ENCODE peak calls at places on chromosomes 7 and 10, in four cellular contexts. One of them, this sample, is unnamed.

GRCh38 chr7:126657599-126658358 is 595.0 kb downstream of the GRM8 start:
- DNase-seq in Peyer's patch: no peak
- DNase-seq in pancreas: no peak
- DNase-seq in ovary: no peak
- DNase-seq in this sample: no peak

GRCh38 chr10:12531305-12531738 is 182.0 kb downstream of the CAMK1D start:
- DNase-seq in ovary: peak; percentile 66
- DNase-seq in pancreas: no peak
- DNase-seq in Peyer's patch: no peak
- DNase-seq in this sample: peak; percentile 66

GRCh38 chr7:103524042-103524907 is 78.3 kb upstream of the SLC26A5 start:
- DNase-seq in Peyer's patch: no peak
- DNase-seq in ovary: no peak
- DNase-seq in pancreas: no peak
- DNase-seq in this sample: no peak

GRCh38 chr10:97547889-97548485 is 24.6 kb upstream of the ANKRD2 start:
- DNase-seq in pancreas: no peak
- DNase-seq in Peyer's patch: no peak
- DNase-seq in ovary: no peak
- DNase-seq in this sample: no peak

GRCh38 chr10:109668137-109668536 is 255.2 kb downstream of the XPNPEP1 start:
- DNase-seq in Peyer's patch: no peak
- DNase-seq in pancreas: no peak
- DNase-seq in ovary: no peak
- DNase-seq in this sample: no peak

GRCh38 chr7:76202666-76203030 is 952 bp downstream of the SRRM3 start:
- DNase-seq in ovary: no peak
- DNase-seq in Peyer's patch: no peak
- DNase-seq in pancreas: no peak
- DNase-seq in this sample: no peak

GRCh38 chr7:128020161-128020560 is 11.1 kb downstream of the LRRC4 start:
- DNase-seq in ovary: no peak
- DNase-seq in Peyer's patch: no peak
- DNase-seq in pancreas: no peak
- DNase-seq in this sample: no peak

GRCh38 chr10:34075269-34075926 is 739.7 kb downstream of the PARD3 start:
- DNase-seq in pancreas: peak; percentile 15
- DNase-seq in Peyer's patch: no peak
- DNase-seq in ovary: no peak
- DNase-seq in this sample: peak; percentile 65

GRCh38 chr7:601573-602340 is 82.1 kb upstream of the PDGFA start:
- DNase-seq in Peyer's patch: peak; percentile 57
- DNase-seq in ovary: no peak
- DNase-seq in pancreas: no peak
- DNase-seq in this sample: peak; percentile 70

GRCh38 chr10:47383254-47384147 is 592 bp downstream of the ZNF488 start:
- DNase-seq in Peyer's patch: no peak
- DNase-seq in ovary: no peak
- DNase-seq in pancreas: no peak
- DNase-seq in this sample: no peak

GRCh38 chr7:35596061-35596460 is 98.9 kb downstream of the HERPUD2 start:
- DNase-seq in pancreas: no peak
- DNase-seq in Peyer's patch: no peak
- DNase-seq in ovary: no peak
- DNase-seq in this sample: no peak

GRCh38 chr7:105462765-105463164 is 59.3 kb downstream of the PUS7 start:
- DNase-seq in ovary: no peak
- DNase-seq in pancreas: no peak
- DNase-seq in Peyer's patch: no peak
- DNase-seq in this sample: no peak

GRCh38 chr10:132447446-132448247 is 50.6 kb downstream of the PWWP2B start:
- DNase-seq in ovary: no peak
- DNase-seq in Peyer's patch: peak; percentile 75
- DNase-seq in pancreas: peak; percentile 64
- DNase-seq in this sample: no peak

GRCh38 chr7:123757095-123757494 is 8.3 kb upstream of the WASL start:
- DNase-seq in ovary: no peak
- DNase-seq in pancreas: no peak
- DNase-seq in Peyer's patch: no peak
- DNase-seq in this sample: no peak

GRCh38 chr10:17214991-17215781 is 12.9 kb upstream of the VIM start:
- DNase-seq in pancreas: no peak
- DNase-seq in ovary: no peak
- DNase-seq in Peyer's patch: no peak
- DNase-seq in this sample: no peak

GRCh38 chr7:132109768-132110167 is 466.5 kb downstream of the PLXNA4 start:
- DNase-seq in pancreas: no peak
- DNase-seq in Peyer's patch: no peak
- DNase-seq in ovary: no peak
- DNase-seq in this sample: no peak

GRCh38 chr10:43683451-43684197 is 34.9 kb upstream of the ZNF32 start:
- DNase-seq in pancreas: no peak
- DNase-seq in Peyer's patch: no peak
- DNase-seq in ovary: no peak
- DNase-seq in this sample: no peak

GRCh38 chr7:108890862-108891261 is 321.2 kb downstream of the DNAJB9 start:
- DNase-seq in pancreas: no peak
- DNase-seq in ovary: no peak
- DNase-seq in Peyer's patch: no peak
- DNase-seq in this sample: no peak

GRCh38 chr10:101107771-101108170 is 23.3 kb upstream of the TLX1 start:
- DNase-seq in ovary: no peak
- DNase-seq in pancreas: no peak
- DNase-seq in Peyer's patch: no peak
- DNase-seq in this sample: no peak

GRCh38 chr7:140506788-140507464 is 27.6 kb upstream of the MKRN1 start:
- DNase-seq in pancreas: no peak
- DNase-seq in Peyer's patch: no peak
- DNase-seq in ovary: no peak
- DNase-seq in this sample: no peak

GRCh38 chr10:29517352-29517923 is 117.3 kb downstream of the SVIL start:
- DNase-seq in Peyer's patch: no peak
- DNase-seq in ovary: peak; percentile 37
- DNase-seq in pancreas: no peak
- DNase-seq in this sample: no peak

GRCh38 chr10:35854661-35855060 is 212.6 kb upstream of the FZD8 start:
- DNase-seq in Peyer's patch: no peak
- DNase-seq in ovary: no peak
- DNase-seq in pancreas: no peak
- DNase-seq in this sample: no peak
- H3K4me3 ChIP-seq in Peyer's patch: no peak overlapping the region
- H3K4me3 ChIP-seq in ovary: no peak overlapping the region
- H3K4me3 ChIP-seq in pancreas: no peak overlapping the region
- H3K4me3 ChIP-seq in this sample: no peak overlapping the region

DNA sequence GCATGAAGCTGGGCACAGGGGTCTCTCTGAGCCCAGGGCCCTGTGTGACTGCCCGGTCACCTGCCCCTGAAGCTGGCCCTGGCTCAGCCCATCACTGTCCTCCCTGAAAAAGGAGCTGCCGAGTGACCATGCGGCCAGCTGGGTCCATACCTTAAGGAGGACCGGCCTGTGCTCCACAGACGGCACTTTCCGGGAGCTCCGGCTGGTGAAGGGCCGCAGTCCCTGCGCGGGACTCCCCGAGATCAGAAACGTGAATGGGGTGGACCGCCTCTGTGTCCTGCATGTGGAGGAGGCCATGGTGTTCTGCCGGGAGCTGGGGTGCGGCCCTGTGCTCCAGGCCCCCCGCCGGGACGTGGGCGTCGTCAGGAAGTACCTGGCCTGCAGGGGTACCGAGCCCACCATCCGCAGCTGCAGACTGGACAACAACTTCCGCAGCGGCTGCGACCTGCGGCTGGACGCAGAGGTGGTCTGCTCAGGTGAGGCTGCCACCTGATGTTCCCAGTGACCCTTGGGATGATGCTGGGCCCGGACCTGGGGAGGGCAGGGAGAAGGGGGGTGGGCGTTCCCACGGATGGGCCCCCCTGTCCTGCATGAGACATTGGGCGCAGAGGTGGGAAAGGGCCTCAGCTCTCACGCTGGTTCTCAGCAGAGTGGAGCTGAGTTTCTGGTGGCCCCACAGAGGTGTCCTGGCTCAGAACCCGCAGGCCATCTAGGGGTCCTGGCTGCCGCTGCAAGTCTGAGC is 3.5 kb downstream of the SCART1 start:
- DNase-seq in ovary: peak; percentile 15
- DNase-seq in Peyer's patch: peak; percentile 42
- DNase-seq in pancreas: peak; percentile 5
- DNase-seq in this sample: peak; percentile 49
- H3K9me3 ChIP-seq in ovary: no peaks in the 10 kb centered on the region
- H3K9me3 ChIP-seq in Peyer's patch: no peaks in the 10 kb centered on the region
- H3K9me3 ChIP-seq in pancreas: no peaks in the 10 kb centered on the region
- H3K9me3 ChIP-seq in this sample: no peaks in the 10 kb centered on the region

DNA sequence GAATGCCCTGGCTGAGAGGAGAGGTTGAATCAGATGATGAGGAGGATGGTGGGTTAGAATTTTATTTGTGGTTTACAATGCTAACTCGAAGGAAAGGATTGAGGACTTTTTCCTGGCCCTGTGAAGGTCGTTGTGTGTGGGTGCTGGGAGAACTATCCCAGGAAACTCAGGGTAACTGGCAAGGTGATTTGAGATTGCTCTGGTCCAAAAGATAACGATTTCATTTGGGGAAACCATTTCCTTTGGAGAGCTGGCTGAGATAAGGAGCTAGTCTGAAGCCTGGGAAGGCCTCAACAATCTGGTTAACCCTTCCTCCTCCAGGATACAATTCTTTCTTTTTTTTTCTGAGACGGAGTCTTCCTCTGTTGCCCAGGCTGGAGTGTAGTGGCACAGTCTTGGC is 33.0 kb downstream of the HK1 start:
- DNase-seq in ovary: no peak
- DNase-seq in Peyer's patch: no peak
- DNase-seq in pancreas: no peak
- DNase-seq in this sample: no peak
- H3K4me1 ChIP-seq in ovary: no peaks in the 10 kb centered on the region
- H3K4me1 ChIP-seq in Peyer's patch: no peaks in the 10 kb centered on the region
- H3K4me1 ChIP-seq in pancreas: no peaks in the 10 kb centered on the region
- H3K4me1 ChIP-seq in this sample: no peaks in the 10 kb centered on the region

DNA sequence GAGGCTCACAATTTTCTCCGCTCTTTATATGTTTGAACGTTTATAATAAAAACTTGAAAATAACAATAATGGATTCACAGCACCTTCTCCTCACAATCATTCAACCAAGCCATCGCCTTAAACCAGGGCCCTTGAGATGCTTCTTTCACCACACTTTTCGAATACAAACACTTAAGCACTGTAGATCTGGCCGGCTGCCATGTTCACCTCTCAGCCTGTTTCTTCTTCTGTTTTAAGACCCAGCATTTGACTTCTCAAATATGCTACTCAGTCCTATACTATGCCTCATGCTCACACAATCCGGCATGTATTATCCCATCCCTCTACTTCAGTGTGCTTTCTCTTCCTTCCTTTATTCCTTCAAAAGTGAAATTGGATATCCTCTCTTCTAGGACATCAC is 280.6 kb downstream of the TFEC start:
- DNase-seq in Peyer's patch: no peak
- DNase-seq in pancreas: no peak
- DNase-seq in ovary: no peak
- DNase-seq in this sample: no peak
- H3K4me3 ChIP-seq in Peyer's patch: no peak overlapping the region
- H3K4me3 ChIP-seq in pancreas: no peak overlapping the region
- H3K4me3 ChIP-seq in ovary: no peak overlapping the region
- H3K4me3 ChIP-seq in this sample: no peak overlapping the region

DNA sequence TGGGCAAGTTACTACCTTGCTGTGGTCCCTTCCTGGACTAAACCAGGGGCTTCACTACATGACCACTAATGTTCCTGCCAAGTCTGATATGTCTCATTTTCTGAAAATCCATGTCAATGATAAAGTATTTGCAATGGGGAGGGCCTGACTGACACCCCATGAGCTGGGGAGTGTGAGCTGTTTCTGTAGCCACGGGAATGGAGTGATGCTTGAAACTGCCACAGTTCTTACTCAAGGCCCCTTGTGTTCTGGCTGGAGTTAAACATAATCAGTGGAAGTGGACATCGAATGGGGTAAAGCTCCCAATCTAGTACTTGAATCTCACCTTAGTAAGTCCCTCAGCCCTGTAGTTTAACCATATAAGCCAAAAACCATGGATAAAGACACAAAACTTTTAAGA is 61.9 kb upstream of the PDLIM1 start:
- DNase-seq in pancreas: no peak
- DNase-seq in ovary: no peak
- DNase-seq in Peyer's patch: no peak
- DNase-seq in this sample: no peak
- H3K9me3 ChIP-seq in pancreas: no peaks in the 10 kb centered on the region
- H3K9me3 ChIP-seq in ovary: no peaks in the 10 kb centered on the region
- H3K9me3 ChIP-seq in Peyer's patch: no peaks in the 10 kb centered on the region
- H3K9me3 ChIP-seq in this sample: no peaks in the 10 kb centered on the region

GRCh38 chr10:79178614-79179403 is 110.0 kb downstream of the ZMIZ1 start:
- DNase-seq in ovary: peak; percentile 75
- DNase-seq in Peyer's patch: no peak
- DNase-seq in pancreas: no peak
- DNase-seq in this sample: no peak

GRCh38 chr10:79179404-79180309 is 110.9 kb downstream of the ZMIZ1 start:
- DNase-seq in Peyer's patch: no peak
- DNase-seq in ovary: no peak
- DNase-seq in pancreas: no peak
- DNase-seq in this sample: no peak

GRCh38 chr10:79176052-79176501 is 107.3 kb downstream of the ZMIZ1 start:
- DNase-seq in pancreas: no peak
- DNase-seq in ovary: no peak
- DNase-seq in Peyer's patch: no peak
- DNase-seq in this sample: no peak

GRCh38 chr10:79176949-79177602 is 108.3 kb downstream of the ZMIZ1 start:
- DNase-seq in ovary: peak; percentile 78
- DNase-seq in Peyer's patch: no peak
- DNase-seq in pancreas: no peak
- DNase-seq in this sample: no peak

DNA sequence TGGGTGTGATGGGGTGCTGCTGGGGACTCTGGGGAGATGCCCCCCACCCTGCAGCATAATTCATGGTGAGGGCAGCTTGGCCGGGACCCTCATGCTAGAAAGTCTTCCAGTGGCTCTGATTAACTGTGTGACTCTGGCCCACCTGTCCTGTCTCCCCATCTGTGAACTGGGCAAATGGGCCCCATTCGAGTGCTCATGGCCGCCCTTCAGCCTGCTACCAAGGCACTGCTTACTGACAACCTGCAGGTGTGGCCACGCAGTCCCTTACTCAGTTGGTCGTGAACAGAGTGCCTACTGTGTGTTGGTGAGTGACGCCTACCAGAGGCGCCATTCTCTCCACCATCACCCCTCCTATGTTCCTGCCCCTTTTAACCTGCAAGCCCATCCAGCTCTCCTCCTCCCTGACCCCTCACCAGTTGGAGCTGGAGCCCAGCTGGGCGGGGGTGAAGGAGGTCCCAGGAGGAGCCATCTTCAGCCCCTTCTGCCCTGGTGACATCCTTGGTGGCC is 109.4 kb downstream of the ZMIZ1 start:
- DNase-seq in Peyer's patch: no peak
- DNase-seq in ovary: no peak
- DNase-seq in pancreas: no peak
- DNase-seq in this sample: no peak
- H3K4me1 ChIP-seq in Peyer's patch: no peaks in the 10 kb centered on the region
- H3K4me1 ChIP-seq in ovary: peaks cover 59% of the 10 kb centered on the region
- H3K4me1 ChIP-seq in pancreas: peaks cover 13% of the 10 kb centered on the region
- H3K4me1 ChIP-seq in this sample: no peaks in the 10 kb centered on the region

GRCh38 chr10:31912289-31912688 is 16.3 kb downstream of the ARHGAP12 start:
- DNase-seq in ovary: no peak
- DNase-seq in pancreas: no peak
- DNase-seq in Peyer's patch: no peak
- DNase-seq in this sample: no peak
- H3K4me3 ChIP-seq in ovary: no peak overlapping the region
- H3K4me3 ChIP-seq in pancreas: no peak overlapping the region
- H3K4me3 ChIP-seq in Peyer's patch: no peak overlapping the region
- H3K4me3 ChIP-seq in this sample: no peak overlapping the region

This sample was measured in right lobe of liver.